ENCODE peak calls at places on chromosomes 3 and 15, in seven cellular contexts. R is ACHN; O is NCI-H2029; P is gastrocnemius medialis; C is DMS 273 treated with DMSO at 0.1 percent for 48 hours; Z is memory B cell; T is effector memory CD8-positive, alpha-beta T cell. X is an unnamed sample.

GRCh38 chr15:80389370-80389769 is 14.8 kb upstream of the ARNT2 start:
- DNase-seq in Z (no peak), R (no peak), T (no peak), P (no peak), C (no peak), O (no peak), X (no peak)

GRCh38 chr15:71812966-71813722 is 2.8 kb downstream of the NR2E3 start:
- DNase-seq in P (no peak), T (no peak), R (no peak), C (no peak), Z (no peak), O (no peak), X (no peak)

GRCh38 chr3:126101521-126101982 is 17.6 kb upstream of the SLC41A3 start:
- DNase-seq in C (no peak), P (no peak), O (no peak), R (no peak), T (no peak), Z (no peak), X (no peak)

GRCh38 chr15:42184313-42184712 is 23.8 kb downstream of the VPS39 start:
- DNase-seq in P (no peak), T (no peak), O (no peak), C (no peak), R (no peak), Z (no peak), X (no peak)

GRCh38 chr3:57793737-57794187 is 37.7 kb downstream of the SLMAP start:
- DNase-seq in Z (no peak), T (no peak), C (no peak), R (no peak), P (no peak), O (no peak), X (no peak)

GRCh38 chr15:57323299-57323805 is 53.0 kb upstream of the CGNL1 start:
- DNase-seq in O (no peak), Z (no peak), P (no peak), R (no peak), T (no peak), C (no peak), X (no peak)

GRCh38 chr15:64909546-64909945 is 2.2 kb upstream of the ANKDD1A start:
- DNase-seq in R (no peak), O (no peak), C (no peak), T (no peak), P (no peak), Z (no peak), X (no peak)

GRCh38 chr3:73409405-73409804 is 215.3 kb downstream of the PDZRN3 start:
- DNase-seq in C (no peak), T (no peak), Z (no peak), P (no peak), O (no peak), R (no peak), X (no peak)